ENCODE peak calls at places on chromosome 3, in four cellular contexts. N, F, T and P are unnamed samples.

GRCh38 chr3:36813320-36813719 is 49.0 kb upstream of the DCLK3 start:
- DNase-seq in N (no peak), F (no peak), T (no peak), P (peak)

GRCh38 chr3:89332311-89333159 is 225.1 kb downstream of the EPHA3 start:
- DNase-seq in N (no peak), F (no peak), T (no peak), P (no peak)

GRCh38 chr3:119149484-119149883 is 3.5 kb downstream of the TEX55 start:
- DNase-seq in N (no peak), F (peak), T (peak), P (peak)

GRCh38 chr3:38650248-38650940 is 907 bp upstream of the SCN5A start:
- DNase-seq in N (no peak), F (no peak), T (peak), P (no peak)

GRCh38 chr3:122977645-122978466 is 49.7 kb downstream of the SEMA5B start:
- DNase-seq in N (no peak), F (peak), T (peak), P (peak)

GRCh38 chr3:25618043-25618442 is 46.7 kb downstream of the TOP2B start:
- DNase-seq in N (no peak), F (no peak), T (no peak), P (peak)

GRCh38 chr3:81395739-81396138 is 365.7 kb downstream of the GBE1 start:
- DNase-seq in N (no peak), F (no peak), T (no peak), P (no peak)

GRCh38 chr3:47841786-47842349 is 38.9 kb downstream of the DHX30 start:
- DNase-seq in N (no peak), F (no peak), T (no peak), P (no peak)

GRCh38 chr3:88150771-88151170 is 1.0 kb downstream of the C3orf38 start:
- DNase-seq in N (no peak), F (no peak), T (peak), P (no peak)

GRCh38 chr3:71463622-71464021 is 119.9 kb downstream of the FOXP1 start:
- DNase-seq in N (no peak), F (no peak), T (no peak), P (peak)

GRCh38 chr3:100426029-100426682 is 24.8 kb downstream of the LNP1 start:
- DNase-seq in N (no peak), F (peak), T (no peak), P (no peak)

GRCh38 chr3:86937306-86937791 is 53.6 kb downstream of the VGLL3 start:
- DNase-seq in N (no peak), F (peak), T (peak), P (peak)

GRCh38 chr3:194640829-194641228 is 7.6 kb upstream of the TMEM44 start:
- DNase-seq in N (no peak), F (peak), T (peak), P (no peak)

GRCh38 chr3:128973988-128974564 is 19.8 kb downstream of the CFAP92 start:
- DNase-seq in N (no peak), F (no peak), T (no peak), P (no peak)

GRCh38 chr3:128967748-128968147 is 26.1 kb downstream of the CFAP92 start:
- DNase-seq in N (no peak), F (no peak), T (no peak), P (no peak)

GRCh38 chr3:128969993-128970740 is 23.7 kb downstream of the CFAP92 start:
- DNase-seq in N (no peak), F (peak), T (peak), P (peak)

GRCh38 chr3:128971421-128971820 is 22.5 kb downstream of the CFAP92 start:
- DNase-seq in N (no peak), F (peak), T (peak), P (no peak)

DNA sequence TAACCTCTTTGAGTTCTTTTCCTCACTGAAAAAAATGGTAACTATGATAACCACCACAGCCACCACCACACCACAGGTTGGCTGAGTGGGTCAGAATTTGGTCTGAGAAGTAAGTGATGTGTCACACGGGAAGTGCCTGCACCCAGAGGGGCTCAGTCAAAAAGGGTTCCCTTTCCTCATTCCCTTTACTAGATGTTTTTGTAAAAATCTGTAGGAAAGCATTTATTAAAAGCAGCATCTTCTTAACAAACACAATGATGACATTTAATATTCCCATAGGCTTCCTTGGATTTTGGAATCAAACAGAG is 23.2 kb downstream of the CFAP92 start:
- DNase-seq in N (no peak), F (no peak), T (peak), P (no peak)
- TF ChIP-seq CTCF in N (no peak), F (no peak), T (no peak), P (no peak)

GRCh38 chr3:58010562-58010961 is 2.3 kb downstream of the FLNB start:
- DNase-seq in N (no peak), F (no peak), T (no peak), P (no peak)
- H3K4me3 ChIP-seq in N (peak), F (peak), T (peak), P (peak)

DNA sequence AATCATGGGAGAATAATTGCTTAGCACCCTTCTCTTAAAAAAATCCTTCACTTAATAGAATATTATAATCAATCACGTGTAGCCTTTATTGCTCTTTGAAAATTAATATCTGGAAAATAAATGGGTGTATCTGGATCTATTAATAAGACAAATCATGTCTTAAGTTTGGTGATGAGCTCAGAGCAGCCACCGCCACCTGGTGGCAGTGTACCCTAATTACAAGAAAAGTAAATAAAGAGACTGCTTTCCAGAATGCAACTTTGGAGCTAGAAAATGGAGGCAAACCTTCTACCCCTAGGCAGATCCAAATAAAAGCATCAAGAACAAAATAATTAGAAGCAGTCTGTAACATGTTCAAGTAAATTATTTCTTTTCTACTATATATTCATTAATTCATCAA is 43.5 kb downstream of the EPHB1 start:
- DNase-seq in N (no peak), F (no peak), T (peak), P (no peak)
- TF ChIP-seq CTCF in N (no peak), F (peak), T (peak), P (no peak)

GRCh38 chr3:28673438-28673837 is 324.8 kb upstream of the AZI2 start:
- DNase-seq in N (no peak), F (no peak), T (no peak), P (no peak)
- H3K4me3 ChIP-seq in N (no peak), F (no peak), T (no peak), P (no peak)

GRCh38 chr3:52077376-52077775 is 21.0 kb upstream of the DUSP7 start:
- DNase-seq in N (no peak), F (no peak), T (no peak), P (no peak)
- TF ChIP-seq CTCF in N (no peak), F (peak), T (no peak), P (no peak)